ENCODE peak calls at places on chromosomes 2 and 18, in nine cellular contexts. One of them, this sample, is unnamed.

GRCh38 chr18:44133483-44133882 is 547.2 kb upstream of the SETBP1 start:
- DNase-seq in HCT116: no peak
- DNase-seq in astrocyte of the spinal cord: no peak
- DNase-seq in cardiac muscle cell: no peak
- DNase-seq in fibroblast of villous mesenchyme: no peak
- DNase-seq in tibial nerve: no peak
- DNase-seq in fibroblast of mammary gland: no peak
- DNase-seq in hepatocyte: no peak
- DNase-seq in endothelial cell of umbilical vein: no peak
- DNase-seq in this sample: no peak

GRCh38 chr18:75211721-75212625 is 1.4 kb downstream of the TSHZ1 start:
- DNase-seq in HCT116: no peak
- DNase-seq in astrocyte of the spinal cord: peak; percentile 58
- DNase-seq in cardiac muscle cell: peak; percentile 73
- DNase-seq in fibroblast of villous mesenchyme: peak; percentile 62
- DNase-seq in tibial nerve: no peak
- DNase-seq in fibroblast of mammary gland: no peak
- DNase-seq in hepatocyte: peak; percentile 64
- DNase-seq in endothelial cell of umbilical vein: peak; percentile 56
- DNase-seq in this sample: peak; percentile 62

GRCh38 chr2:68487773-68488355 is 20.5 kb downstream of the APLF start:
- DNase-seq in HCT116: no peak
- DNase-seq in astrocyte of the spinal cord: peak; percentile 43
- DNase-seq in cardiac muscle cell: no peak
- DNase-seq in fibroblast of villous mesenchyme: peak; percentile 41
- DNase-seq in tibial nerve: no peak
- DNase-seq in fibroblast of mammary gland: peak; percentile 43
- DNase-seq in hepatocyte: peak; percentile 23
- DNase-seq in endothelial cell of umbilical vein: peak; percentile 44
- DNase-seq in this sample: peak; percentile 62

GRCh38 chr2:96933528-96933927 is 52.9 kb downstream of the FAM178B start:
- DNase-seq in HCT116: no peak
- DNase-seq in astrocyte of the spinal cord: no peak
- DNase-seq in cardiac muscle cell: no peak
- DNase-seq in fibroblast of villous mesenchyme: no peak
- DNase-seq in tibial nerve: no peak
- DNase-seq in fibroblast of mammary gland: no peak
- DNase-seq in hepatocyte: no peak
- DNase-seq in endothelial cell of umbilical vein: no peak
- DNase-seq in this sample: no peak

GRCh38 chr18:25832008-25832604 is 258.3 kb downstream of the SS18 start:
- DNase-seq in HCT116: peak; percentile 6
- DNase-seq in astrocyte of the spinal cord: peak; percentile 69
- DNase-seq in cardiac muscle cell: peak; percentile 78
- DNase-seq in fibroblast of villous mesenchyme: peak; percentile 56
- DNase-seq in tibial nerve: peak; percentile 38
- DNase-seq in fibroblast of mammary gland: peak; percentile 68
- DNase-seq in hepatocyte: peak; percentile 76
- DNase-seq in endothelial cell of umbilical vein: peak; percentile 73
- DNase-seq in this sample: peak; percentile 77

GRCh38 chr2:73983322-73984202 is 1.1 kb upstream of the TET3 start:
- DNase-seq in HCT116: peak; percentile 88
- DNase-seq in astrocyte of the spinal cord: no peak
- DNase-seq in cardiac muscle cell: peak; percentile 61
- DNase-seq in fibroblast of villous mesenchyme: no peak
- DNase-seq in tibial nerve: no peak
- DNase-seq in fibroblast of mammary gland: no peak
- DNase-seq in hepatocyte: peak; percentile 91
- DNase-seq in endothelial cell of umbilical vein: no peak
- DNase-seq in this sample: peak; percentile 26

GRCh38 chr18:50862401-50862800 is 16.5 kb upstream of the ME2 start:
- DNase-seq in HCT116: no peak
- DNase-seq in astrocyte of the spinal cord: no peak
- DNase-seq in cardiac muscle cell: no peak
- DNase-seq in fibroblast of villous mesenchyme: no peak
- DNase-seq in tibial nerve: no peak
- DNase-seq in fibroblast of mammary gland: no peak
- DNase-seq in hepatocyte: no peak
- DNase-seq in endothelial cell of umbilical vein: no peak
- DNase-seq in this sample: no peak

GRCh38 chr2:146992057-146992456 is 852.8 kb upstream of the ACVR2A start:
- DNase-seq in HCT116: no peak
- DNase-seq in astrocyte of the spinal cord: peak; percentile 41
- DNase-seq in cardiac muscle cell: no peak
- DNase-seq in fibroblast of villous mesenchyme: peak; percentile 23
- DNase-seq in tibial nerve: no peak
- DNase-seq in fibroblast of mammary gland: peak; percentile 49
- DNase-seq in hepatocyte: no peak
- DNase-seq in endothelial cell of umbilical vein: no peak
- DNase-seq in this sample: peak; percentile 44

GRCh38 chr2:235917506-235917905 is 250.7 kb downstream of the GBX2 start:
- DNase-seq in HCT116: no peak
- DNase-seq in astrocyte of the spinal cord: no peak
- DNase-seq in cardiac muscle cell: no peak
- DNase-seq in fibroblast of villous mesenchyme: no peak
- DNase-seq in tibial nerve: no peak
- DNase-seq in fibroblast of mammary gland: no peak
- DNase-seq in hepatocyte: no peak
- DNase-seq in endothelial cell of umbilical vein: no peak
- DNase-seq in this sample: no peak

GRCh38 chr2:75021672-75022071 is 63.2 kb downstream of the POLE4 start:
- DNase-seq in HCT116: no peak
- DNase-seq in astrocyte of the spinal cord: peak; percentile 3
- DNase-seq in cardiac muscle cell: peak; percentile 85
- DNase-seq in fibroblast of villous mesenchyme: peak; percentile 80
- DNase-seq in tibial nerve: no peak
- DNase-seq in fibroblast of mammary gland: peak; percentile 46
- DNase-seq in hepatocyte: peak; percentile 23
- DNase-seq in endothelial cell of umbilical vein: no peak
- DNase-seq in this sample: peak; percentile 74

GRCh38 chr18:24023185-24023814 is 8.7 kb downstream of the TTC39C start:
- DNase-seq in HCT116: no peak
- DNase-seq in astrocyte of the spinal cord: no peak
- DNase-seq in cardiac muscle cell: no peak
- DNase-seq in fibroblast of villous mesenchyme: no peak
- DNase-seq in tibial nerve: no peak
- DNase-seq in fibroblast of mammary gland: no peak
- DNase-seq in hepatocyte: peak; percentile 19
- DNase-seq in endothelial cell of umbilical vein: no peak
- DNase-seq in this sample: no peak

GRCh38 chr2:150853258-150853657 is 365.8 kb upstream of the RND3 start:
- DNase-seq in HCT116: no peak
- DNase-seq in astrocyte of the spinal cord: no peak
- DNase-seq in cardiac muscle cell: no peak
- DNase-seq in fibroblast of villous mesenchyme: no peak
- DNase-seq in tibial nerve: no peak
- DNase-seq in fibroblast of mammary gland: no peak
- DNase-seq in hepatocyte: no peak
- DNase-seq in endothelial cell of umbilical vein: no peak
- DNase-seq in this sample: no peak

GRCh38 chr2:178417916-178418315 is 33.1 kb downstream of the PRKRA start:
- DNase-seq in HCT116: no peak
- DNase-seq in astrocyte of the spinal cord: no peak
- DNase-seq in cardiac muscle cell: no peak
- DNase-seq in fibroblast of villous mesenchyme: no peak
- DNase-seq in tibial nerve: no peak
- DNase-seq in fibroblast of mammary gland: no peak
- DNase-seq in hepatocyte: no peak
- DNase-seq in endothelial cell of umbilical vein: no peak
- DNase-seq in this sample: no peak

GRCh38 chr18:34122724-34123334 is 101.9 kb downstream of the NOL4 start:
- DNase-seq in HCT116: peak; percentile 16
- DNase-seq in astrocyte of the spinal cord: peak; percentile 64
- DNase-seq in cardiac muscle cell: peak; percentile 68
- DNase-seq in fibroblast of villous mesenchyme: peak; percentile 47
- DNase-seq in tibial nerve: no peak
- DNase-seq in fibroblast of mammary gland: peak; percentile 67
- DNase-seq in hepatocyte: peak; percentile 80
- DNase-seq in endothelial cell of umbilical vein: peak; percentile 56
- DNase-seq in this sample: peak; percentile 68

GRCh38 chr2:96636772-96637171 is 1.3 kb downstream of the KANSL3 start:
- DNase-seq in HCT116: no peak
- DNase-seq in astrocyte of the spinal cord: no peak
- DNase-seq in cardiac muscle cell: no peak
- DNase-seq in fibroblast of villous mesenchyme: no peak
- DNase-seq in tibial nerve: no peak
- DNase-seq in fibroblast of mammary gland: no peak
- DNase-seq in hepatocyte: no peak
- DNase-seq in endothelial cell of umbilical vein: peak; percentile 44
- DNase-seq in this sample: no peak

GRCh38 chr2:168254158-168254935 is 7.0 kb upstream of the STK39 start:
- DNase-seq in HCT116: peak; percentile 41
- DNase-seq in astrocyte of the spinal cord: no peak
- DNase-seq in cardiac muscle cell: no peak
- DNase-seq in fibroblast of villous mesenchyme: no peak
- DNase-seq in tibial nerve: no peak
- DNase-seq in fibroblast of mammary gland: no peak
- DNase-seq in hepatocyte: no peak
- DNase-seq in endothelial cell of umbilical vein: no peak
- DNase-seq in this sample: peak; percentile 38

GRCh38 chr2:120708944-120709607 is 26.6 kb upstream of the GLI2 start:
- DNase-seq in HCT116: no peak
- DNase-seq in astrocyte of the spinal cord: no peak
- DNase-seq in cardiac muscle cell: no peak
- DNase-seq in fibroblast of villous mesenchyme: no peak
- DNase-seq in tibial nerve: no peak
- DNase-seq in fibroblast of mammary gland: no peak
- DNase-seq in hepatocyte: no peak
- DNase-seq in endothelial cell of umbilical vein: no peak
- DNase-seq in this sample: no peak
- H3K4me3 ChIP-seq in HCT116: no peak overlapping the region
- H3K4me3 ChIP-seq in astrocyte of the spinal cord: no peak overlapping the region
- H3K4me3 ChIP-seq in cardiac muscle cell: no peak overlapping the region
- H3K4me3 ChIP-seq in fibroblast of villous mesenchyme: no peak overlapping the region
- H3K4me3 ChIP-seq in tibial nerve: no peak overlapping the region
- H3K4me3 ChIP-seq in fibroblast of mammary gland: no peak overlapping the region
- H3K4me3 ChIP-seq in hepatocyte: no peak overlapping the region
- H3K4me3 ChIP-seq in endothelial cell of umbilical vein: no peak overlapping the region
- H3K4me3 ChIP-seq in this sample: no peak overlapping the region

GRCh38 chr2:126657636-126658315 is 1.8 kb downstream of the GYPC start:
- DNase-seq in HCT116: peak; percentile 63
- DNase-seq in astrocyte of the spinal cord: peak; percentile 99
- DNase-seq in cardiac muscle cell: peak; percentile 76
- DNase-seq in fibroblast of villous mesenchyme: peak; percentile 100
- DNase-seq in tibial nerve: peak; percentile 41
- DNase-seq in fibroblast of mammary gland: peak; percentile 99
- DNase-seq in hepatocyte: peak; percentile 83
- DNase-seq in endothelial cell of umbilical vein: peak; percentile 73
- DNase-seq in this sample: peak; percentile 100
- H3K4me3 ChIP-seq in HCT116: no peak overlapping the region
- H3K4me3 ChIP-seq in astrocyte of the spinal cord: peak overlapping the region; percentile 67
- H3K4me3 ChIP-seq in cardiac muscle cell: no peak overlapping the region
- H3K4me3 ChIP-seq in fibroblast of villous mesenchyme: peak overlapping the region; percentile 73
- H3K4me3 ChIP-seq in tibial nerve: peak overlapping the region; percentile 37
- H3K4me3 ChIP-seq in fibroblast of mammary gland: peak overlapping the region; percentile 76
- H3K4me3 ChIP-seq in hepatocyte: no peak overlapping the region
- H3K4me3 ChIP-seq in endothelial cell of umbilical vein: no peak overlapping the region
- H3K4me3 ChIP-seq in this sample: peak overlapping the region; percentile 88

DNA sequence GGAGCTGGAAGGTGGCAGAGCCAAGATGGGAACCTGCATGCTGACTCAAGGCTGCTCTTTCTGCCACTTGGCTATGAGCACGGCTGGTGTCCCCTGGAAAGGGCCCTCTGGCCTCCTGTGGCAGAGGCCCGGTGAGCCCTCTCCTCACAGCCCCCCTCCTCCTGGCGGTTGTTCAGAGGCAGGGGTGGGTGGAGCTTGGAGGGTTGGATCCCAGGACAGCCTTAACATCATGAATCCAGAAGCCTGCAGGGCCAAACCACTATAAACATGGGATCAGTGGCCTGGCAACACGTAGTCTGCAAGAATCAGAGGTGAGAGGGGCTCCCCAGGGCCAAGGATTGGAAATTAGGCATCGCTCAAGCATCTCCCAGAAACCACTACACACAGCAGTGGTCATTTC is 48.5 kb upstream of the LOXHD1 start:
- DNase-seq in HCT116: no peak
- DNase-seq in astrocyte of the spinal cord: no peak
- DNase-seq in cardiac muscle cell: peak; percentile 49
- DNase-seq in fibroblast of villous mesenchyme: no peak
- DNase-seq in tibial nerve: no peak
- DNase-seq in fibroblast of mammary gland: no peak
- DNase-seq in hepatocyte: no peak
- DNase-seq in endothelial cell of umbilical vein: no peak
- DNase-seq in this sample: no peak
- H3K4me3 ChIP-seq in HCT116: no peak overlapping the region
- H3K4me3 ChIP-seq in astrocyte of the spinal cord: no peak overlapping the region
- H3K4me3 ChIP-seq in cardiac muscle cell: no peak overlapping the region
- H3K4me3 ChIP-seq in fibroblast of villous mesenchyme: no peak overlapping the region
- H3K4me3 ChIP-seq in tibial nerve: no peak overlapping the region
- H3K4me3 ChIP-seq in fibroblast of mammary gland: no peak overlapping the region
- H3K4me3 ChIP-seq in hepatocyte: no peak overlapping the region
- H3K4me3 ChIP-seq in endothelial cell of umbilical vein: no peak overlapping the region
- H3K4me3 ChIP-seq in this sample: no peak overlapping the region

GRCh38 chr18:42296723-42297122 is 341.7 kb downstream of the PIK3C3 start:
- DNase-seq in HCT116: no peak
- DNase-seq in astrocyte of the spinal cord: peak; percentile 30
- DNase-seq in cardiac muscle cell: peak; percentile 17
- DNase-seq in fibroblast of villous mesenchyme: peak; percentile 5
- DNase-seq in tibial nerve: no peak
- DNase-seq in fibroblast of mammary gland: peak; percentile 8
- DNase-seq in hepatocyte: no peak
- DNase-seq in endothelial cell of umbilical vein: no peak
- DNase-seq in this sample: peak; percentile 16

GRCh38 chr18:42296192-42296591 is 341.2 kb downstream of the PIK3C3 start:
- DNase-seq in HCT116: no peak
- DNase-seq in astrocyte of the spinal cord: peak; percentile 28
- DNase-seq in cardiac muscle cell: no peak
- DNase-seq in fibroblast of villous mesenchyme: no peak
- DNase-seq in tibial nerve: no peak
- DNase-seq in fibroblast of mammary gland: peak; percentile 2
- DNase-seq in hepatocyte: no peak
- DNase-seq in endothelial cell of umbilical vein: no peak
- DNase-seq in this sample: no peak

DNA sequence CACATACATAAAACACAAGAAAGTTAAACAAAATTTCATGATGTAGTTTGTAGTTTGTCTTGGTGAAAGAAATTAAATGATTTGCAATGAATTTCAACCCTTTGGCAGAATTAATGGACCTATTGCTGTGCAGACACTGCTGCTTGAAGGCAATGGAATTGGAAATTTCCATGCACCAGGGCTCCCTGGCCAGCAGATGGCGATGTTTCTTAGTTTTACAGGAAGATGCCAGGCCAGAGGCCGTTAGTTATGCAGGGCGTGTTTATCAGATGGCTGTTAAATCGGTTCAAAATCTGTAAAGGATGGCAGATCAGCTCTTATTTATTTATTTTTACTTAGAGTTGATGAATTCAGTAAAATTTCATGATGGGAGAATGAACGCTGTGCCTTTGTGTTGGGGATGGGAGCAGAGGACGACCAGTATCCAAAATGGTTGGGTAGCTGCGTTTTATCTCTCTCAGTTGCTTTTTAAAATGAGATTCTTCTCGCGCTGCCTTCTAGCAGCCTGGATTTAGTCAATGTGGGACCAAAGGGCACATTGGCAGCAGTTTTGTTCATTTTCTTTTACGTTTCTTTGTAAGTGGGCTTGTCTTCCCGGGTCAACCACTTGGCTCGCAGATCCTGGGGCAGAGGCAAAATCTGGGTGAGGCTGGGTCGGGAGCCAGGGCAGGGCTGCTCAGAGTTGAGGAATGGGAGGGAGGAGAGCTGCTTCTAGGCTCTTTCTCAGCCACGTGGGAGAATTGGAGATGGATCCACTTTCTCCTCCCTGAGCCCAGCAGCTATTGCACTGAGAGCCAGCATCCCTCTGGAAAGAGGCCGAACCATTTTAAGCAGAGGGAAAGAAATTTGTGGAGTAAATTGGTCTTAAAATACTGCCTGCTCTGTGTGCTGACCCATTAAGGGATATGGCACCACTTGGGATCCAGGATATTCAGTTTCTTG is 344.0 kb downstream of the PIK3C3 start:
- DNase-seq in HCT116: peak; percentile 12
- DNase-seq in astrocyte of the spinal cord: peak; percentile 84
- DNase-seq in cardiac muscle cell: peak; percentile 83
- DNase-seq in fibroblast of villous mesenchyme: peak; percentile 80
- DNase-seq in tibial nerve: peak; percentile 75
- DNase-seq in fibroblast of mammary gland: peak; percentile 78
- DNase-seq in hepatocyte: peak; percentile 85
- DNase-seq in endothelial cell of umbilical vein: peak; percentile 61
- DNase-seq in this sample: peak; percentile 89
- H3K4me3 ChIP-seq in HCT116: no peak overlapping the region
- H3K4me3 ChIP-seq in astrocyte of the spinal cord: no peak overlapping the region
- H3K4me3 ChIP-seq in cardiac muscle cell: no peak overlapping the region
- H3K4me3 ChIP-seq in fibroblast of villous mesenchyme: peak overlapping the region; percentile 14
- H3K4me3 ChIP-seq in tibial nerve: peak overlapping the region; percentile 11
- H3K4me3 ChIP-seq in fibroblast of mammary gland: peak overlapping the region; percentile 15
- H3K4me3 ChIP-seq in hepatocyte: no peak overlapping the region
- H3K4me3 ChIP-seq in endothelial cell of umbilical vein: no peak overlapping the region
- H3K4me3 ChIP-seq in this sample: no peak overlapping the region

This sample was measured in choroid plexus epithelial cell.